ENCODE peak calls at places on chromosome 13, in four cellular contexts. H is lung microvascular endothelial cell; E is tibial nerve; B is effector memory CD8-positive, alpha-beta T cell. M is an unnamed sample.

GRCh38 chr13:67343777-67344176 is 113.6 kb upstream of the PCDH9 start:
- DNase-seq in B (no peak), H (no peak), E (no peak), M (no peak)

GRCh38 chr13:40026174-40026585 is 370.7 kb downstream of the COG6 start:
- DNase-seq in B (no peak), H (no peak), E (no peak), M (no peak)

GRCh38 chr13:112955956-112956355 is 13.1 kb upstream of the MCF2L start:
- DNase-seq in H (no peak), B (no peak), E (no peak), M (no peak)

GRCh38 chr13:65149687-65150086 is 2080.4 kb downstream of the PCDH9 start:
- DNase-seq in B (no peak), H (no peak), E (no peak), M (no peak)

GRCh38 chr13:89455741-89456140 is 1784.6 kb downstream of the SLITRK5 start:
- DNase-seq in B (no peak), H (no peak), E (no peak), M (no peak)

GRCh38 chr13:93388701-93389100 is 162.1 kb downstream of the GPC6 start:
- DNase-seq in H (no peak), B (no peak), E (no peak), M (no peak)

GRCh38 chr13:59425211-59425721 is 738.5 kb downstream of the DIAPH3 start:
- DNase-seq in E (no peak), B (no peak), H (no peak), M (no peak)

GRCh38 chr13:30884543-30884942 is 21.5 kb upstream of the MEDAG start:
- DNase-seq in H (no peak), E (no peak), B (no peak), M (no peak)

GRCh38 chr13:94298346-94298745 is 181.1 kb downstream of the DCT start:
- DNase-seq in E (no peak), H (no peak), B (no peak), M (no peak)

GRCh38 chr13:92838786-92839185 is 387.8 kb upstream of the GPC6 start:
- DNase-seq in H (no peak), B (no peak), E (no peak), M (no peak)

GRCh38 chr13:109331898-109332297 is 454.5 kb downstream of the IRS2 start:
- DNase-seq in E (no peak), B (no peak), H (no peak), M (peak)

GRCh38 chr13:36098080-36098479 is 33.1 kb downstream of the DCLK1 start:
- DNase-seq in B (no peak), H (no peak), E (no peak), M (no peak)

GRCh38 chr13:32903720-32904119 is 112.5 kb upstream of the KL start:
- DNase-seq in E (no peak), B (no peak), H (no peak), M (no peak)

GRCh38 chr13:25141042-25141441 is 31.0 kb downstream of the AMER2 start:
- DNase-seq in H (no peak), B (no peak), E (no peak), M (no peak)

GRCh38 chr13:95660981-95661581 is 15.9 kb upstream of the DNAJC3 start:
- DNase-seq in E (no peak), B (no peak), H (peak), M (no peak)

GRCh38 chr13:109642358-109642757 is 144.0 kb downstream of the IRS2 start:
- DNase-seq in H (no peak), E (no peak), B (no peak), M (no peak)

GRCh38 chr13:90732049-90732448 is 615.4 kb upstream of the MIR17HG start:
- DNase-seq in H (no peak), B (no peak), E (no peak), M (no peak)

GRCh38 chr13:39016789-39017188 is 21.1 kb downstream of the PROSER1 start:
- DNase-seq in E (no peak), H (peak), B (no peak), M (no peak)

GRCh38 chr13:30052127-30052526 is 201.7 kb upstream of the UBL3 start:
- DNase-seq in B (no peak), E (no peak), H (no peak), M (no peak)

GRCh38 chr13:96822900-96823299 is 171.4 kb downstream of the OXGR1 start:
- DNase-seq in E (no peak), B (no peak), H (peak), M (no peak)

GRCh38 chr13:98187862-98188261 is 10.8 kb upstream of the RNF113B start:
- DNase-seq in B (no peak), H (no peak), E (no peak), M (no peak)

GRCh38 chr13:104085611-104086010 is 1019.4 kb upstream of the SLC10A2 start:
- DNase-seq in H (no peak), B (no peak), E (no peak), M (no peak)

GRCh38 chr13:99866781-99867180 is 104.8 kb downstream of the ZIC5 start:
- DNase-seq in H (no peak), B (no peak), E (no peak), M (no peak)

GRCh38 chr13:34462843-34463242 is 479.2 kb upstream of the NBEA start:
- DNase-seq in H (peak), E (no peak), B (no peak), M (no peak)

GRCh38 chr13:41848435-41849255 is 112.3 kb downstream of the VWA8 start:
- DNase-seq in B (no peak), H (no peak), E (no peak), M (no peak)

GRCh38 chr13:19782049-19782726 is 557 bp downstream of the PSPC1 start:
- DNase-seq in B (peak), H (peak), E (peak), M (no peak)

GRCh38 chr13:61927648-61928047 is 512.0 kb upstream of the PCDH20 start:
- DNase-seq in E (no peak), H (no peak), B (no peak), M (no peak)

GRCh38 chr13:113996912-113997745 is 23.3 kb upstream of the C13orf46 start:
- DNase-seq in E (no peak), B (no peak), H (no peak), M (no peak)

GRCh38 chr13:71118779-71119364 is 748.1 kb downstream of the DACH1 start:
- DNase-seq in B (no peak), H (no peak), E (no peak), M (peak)

GRCh38 chr13:82636119-82636518 is 1246.2 kb downstream of the SLITRK1 start:
- DNase-seq in H (no peak), B (no peak), E (no peak), M (no peak)

GRCh38 chr13:99065250-99066015 is 87.6 kb upstream of the DOCK9 start:
- DNase-seq in H (no peak), E (no peak), B (no peak), M (no peak)

GRCh38 chr13:25816239-25816638 is 235.6 kb downstream of the SHISA2 start:
- DNase-seq in E (no peak), H (no peak), B (no peak), M (no peak)

GRCh38 chr13:44302948-44303575 is 70.6 kb upstream of the SERP2 start:
- DNase-seq in H (no peak), B (no peak), E (no peak), M (no peak)

GRCh38 chr13:75372517-75372916 is 109.5 kb downstream of the TBC1D4 start:
- DNase-seq in H (peak), B (no peak), E (peak), M (peak)

GRCh38 chr13:113861433-113862030 is 2.3 kb downstream of the GAS6 start:
- DNase-seq in B (no peak), E (no peak), H (no peak), M (no peak)

M was measured in NCI-H2081 treated with DMSO at 0.1 percent for 48 hours.